ENCODE peak calls at places on chromosomes 12 and 14, in five cellular contexts. Q, Y, N, S and H are unnamed samples.

GRCh38 chr14:55976219-55976618 is 142.0 kb upstream of the PELI2 start:
- DNase-seq in N (no peak), Q (no peak), Y (no peak), S (no peak), H (peak)

GRCh38 chr12:22459872-22460490 is 84.4 kb downstream of the C2CD5 start:
- DNase-seq in S (no peak), Y (peak), N (no peak), Q (no peak), H (peak)

GRCh38 chr14:21990116-21990515 is 316.5 kb upstream of the OR4E1 start:
- DNase-seq in Q (no peak), Y (peak), S (no peak), N (no peak), H (peak)

GRCh38 chr14:42428996-42429395 is 822.3 kb downstream of the LRFN5 start:
- DNase-seq in Y (no peak), N (no peak), Q (no peak), S (no peak), H (no peak)

GRCh38 chr14:77645520-77646230 is 29.2 kb upstream of the SPTLC2 start:
- DNase-seq in N (no peak), Q (no peak), Y (no peak), S (no peak), H (no peak)

GRCh38 chr12:121803861-121804416 is at the start of gene SETD1B:
- DNase-seq in S (no peak), Y (peak), N (peak), Q (no peak), H (peak)

GRCh38 chr12:6312529-6313325 is 2.2 kb downstream of the PLEKHG6 start:
- DNase-seq in Q (peak), N (no peak), S (no peak), Y (no peak), H (peak)

GRCh38 chr14:59131926-59132763 is 56.3 kb upstream of the DAAM1 start:
- DNase-seq in S (no peak), Q (no peak), Y (no peak), N (no peak), H (peak)

GRCh38 chr14:67319142-67319541 is 40.5 kb downstream of the ATP6V1D start:
- DNase-seq in Y (no peak), S (no peak), Q (no peak), N (no peak), H (no peak)

GRCh38 chr12:124679533-124680371 is 112.3 kb upstream of the NCOR2 start:
- DNase-seq in N (peak), Y (no peak), Q (no peak), S (no peak), H (no peak)

GRCh38 chr14:71555654-71556559 is 376.3 kb upstream of the RGS6 start:
- DNase-seq in N (no peak), Q (no peak), S (no peak), Y (peak), H (peak)

GRCh38 chr14:100296106-100296651 is 10.1 kb downstream of the SLC25A29 start:
- DNase-seq in Y (no peak), N (no peak), Q (no peak), S (no peak), H (no peak)

GRCh38 chr12:65123435-65124063 is 2.4 kb upstream of the WIF1 start:
- DNase-seq in S (no peak), Q (no peak), Y (no peak), N (no peak), H (peak)

GRCh38 chr12:126681676-126682075 is 1585.3 kb upstream of the TMEM132C start:
- DNase-seq in Y (no peak), Q (no peak), S (no peak), N (no peak), H (no peak)

GRCh38 chr12:2317819-2318218 is 265.0 kb downstream of the CACNA1C start:
- DNase-seq in Y (no peak), Q (no peak), N (no peak), S (no peak), H (no peak)

GRCh38 chr12:59234391-59234790 is 314.1 kb upstream of the LRIG3 start:
- DNase-seq in Q (no peak), S (no peak), N (no peak), Y (no peak), H (no peak)

GRCh38 chr14:96686126-96686525 is 111.1 kb upstream of the VRK1 start:
- DNase-seq in Q (no peak), S (no peak), N (no peak), Y (no peak), H (peak)